ENCODE peak calls at places on chromosome 20, in six cellular contexts. One of them, this sample, is unnamed.
A peak's percentile ranks its signal among the peaks of the same experiment; 100 is the strongest.

GRCh38 chr20:50112512-50113419 is at the start of gene UBE2V1:
- DNase-seq in CD8-positive, alpha-beta T cell: peak; percentile 89
- DNase-seq in cardiac muscle cell: peak; percentile 93
- DNase-seq in NT2/D1: peak; percentile 86
- DNase-seq in left lung: peak; percentile 93
- DNase-seq in Caco-2: peak; percentile 96
- DNase-seq in this sample: peak; percentile 77

GRCh38 chr20:23289249-23289648 is 61.3 kb upstream of the NXT1 start:
- DNase-seq in left lung: no peak
- DNase-seq in CD8-positive, alpha-beta T cell: no peak
- DNase-seq in cardiac muscle cell: no peak
- DNase-seq in Caco-2: no peak
- DNase-seq in NT2/D1: no peak
- DNase-seq in this sample: no peak

GRCh38 chr20:25247100-25247665 is 702 bp upstream of the PYGB start:
- DNase-seq in NT2/D1: no peak
- DNase-seq in cardiac muscle cell: peak; percentile 68
- DNase-seq in left lung: peak; percentile 71
- DNase-seq in CD8-positive, alpha-beta T cell: peak; percentile 25
- DNase-seq in Caco-2: peak; percentile 83
- DNase-seq in this sample: peak; percentile 40

GRCh38 chr20:50395258-50395729 is 114.9 kb upstream of the PTPN1 start:
- DNase-seq in NT2/D1: no peak
- DNase-seq in cardiac muscle cell: no peak
- DNase-seq in Caco-2: no peak
- DNase-seq in CD8-positive, alpha-beta T cell: no peak
- DNase-seq in left lung: no peak
- DNase-seq in this sample: no peak

GRCh38 chr20:23358563-23358906 is 3.4 kb upstream of the GZF1 start:
- DNase-seq in Caco-2: no peak
- DNase-seq in CD8-positive, alpha-beta T cell: no peak
- DNase-seq in cardiac muscle cell: no peak
- DNase-seq in left lung: no peak
- DNase-seq in NT2/D1: no peak
- DNase-seq in this sample: no peak

GRCh38 chr20:13677241-13677640 is 38.5 kb upstream of the TASP1 start:
- DNase-seq in CD8-positive, alpha-beta T cell: no peak
- DNase-seq in cardiac muscle cell: no peak
- DNase-seq in Caco-2: no peak
- DNase-seq in left lung: no peak
- DNase-seq in NT2/D1: no peak
- DNase-seq in this sample: no peak

GRCh38 chr20:5996765-5997164 is 46.3 kb downstream of the MCM8 start:
- DNase-seq in cardiac muscle cell: no peak
- DNase-seq in NT2/D1: no peak
- DNase-seq in CD8-positive, alpha-beta T cell: peak; percentile 49
- DNase-seq in Caco-2: peak; percentile 42
- DNase-seq in left lung: no peak
- DNase-seq in this sample: no peak

GRCh38 chr20:21361266-21361665 is 36.1 kb downstream of the NKX2-4 start:
- DNase-seq in left lung: no peak
- DNase-seq in CD8-positive, alpha-beta T cell: no peak
- DNase-seq in NT2/D1: no peak
- DNase-seq in Caco-2: no peak
- DNase-seq in cardiac muscle cell: peak; percentile 35
- DNase-seq in this sample: no peak

GRCh38 chr20:36062799-36063198 is 91.7 kb upstream of the EPB41L1 start:
- DNase-seq in CD8-positive, alpha-beta T cell: no peak
- DNase-seq in cardiac muscle cell: no peak
- DNase-seq in left lung: no peak
- DNase-seq in Caco-2: peak; percentile 51
- DNase-seq in NT2/D1: no peak
- DNase-seq in this sample: no peak

GRCh38 chr20:49727473-49727872 is 13.8 kb upstream of the B4GALT5 start:
- DNase-seq in left lung: no peak
- DNase-seq in cardiac muscle cell: no peak
- DNase-seq in NT2/D1: no peak
- DNase-seq in Caco-2: no peak
- DNase-seq in CD8-positive, alpha-beta T cell: no peak
- DNase-seq in this sample: no peak

DNA sequence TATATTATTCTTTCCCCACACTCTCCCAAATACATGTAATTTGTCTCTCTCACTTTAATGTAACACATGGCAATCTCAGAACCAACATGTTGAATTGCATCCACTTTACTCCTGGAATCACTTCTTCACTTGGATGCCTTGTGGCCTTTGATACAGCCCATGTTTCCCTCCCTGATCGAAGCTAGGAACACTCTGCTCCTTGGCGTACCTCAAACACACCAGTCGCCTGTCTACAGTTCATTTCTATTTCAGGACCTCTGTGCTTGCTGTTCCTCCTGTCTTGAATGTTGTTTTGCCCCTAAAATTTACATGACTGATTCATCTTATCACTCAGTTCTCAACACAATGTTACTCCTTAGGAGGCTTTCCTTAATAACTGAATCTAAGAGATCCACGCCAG is 102.3 kb upstream of the VSTM2L start:
- DNase-seq in Caco-2: no peak
- DNase-seq in cardiac muscle cell: no peak
- DNase-seq in left lung: no peak
- DNase-seq in NT2/D1: no peak
- DNase-seq in CD8-positive, alpha-beta T cell: no peak
- DNase-seq in this sample: no peak
- H3K4me1 ChIP-seq in Caco-2: no peaks in the 10 kb centered on the region
- H3K4me1 ChIP-seq in cardiac muscle cell: peaks cover 31% of the 10 kb centered on the region
- H3K4me1 ChIP-seq in left lung: no peaks in the 10 kb centered on the region
- H3K4me1 ChIP-seq in NT2/D1: no peaks in the 10 kb centered on the region
- H3K4me1 ChIP-seq in CD8-positive, alpha-beta T cell: no peaks in the 10 kb centered on the region
- H3K4me1 ChIP-seq in this sample: peaks cover 6% of the 10 kb centered on the region

GRCh38 chr20:45968081-45968671 is 3.8 kb downstream of the ZNF335 start:
- DNase-seq in left lung: peak; percentile 31
- DNase-seq in NT2/D1: no peak
- DNase-seq in cardiac muscle cell: no peak
- DNase-seq in CD8-positive, alpha-beta T cell: no peak
- DNase-seq in Caco-2: no peak
- DNase-seq in this sample: no peak

GRCh38 chr20:45971425-45971674 is 653 bp downstream of the ZNF335 start:
- DNase-seq in CD8-positive, alpha-beta T cell: no peak
- DNase-seq in Caco-2: no peak
- DNase-seq in cardiac muscle cell: no peak
- DNase-seq in left lung: no peak
- DNase-seq in NT2/D1: no peak
- DNase-seq in this sample: no peak

GRCh38 chr20:45968801-45969711 is 2.9 kb downstream of the ZNF335 start:
- DNase-seq in NT2/D1: no peak
- DNase-seq in Caco-2: no peak
- DNase-seq in left lung: peak; percentile 30
- DNase-seq in CD8-positive, alpha-beta T cell: no peak
- DNase-seq in cardiac muscle cell: no peak
- DNase-seq in this sample: no peak

GRCh38 chr20:45970646-45971424 is 1.2 kb downstream of the ZNF335 start:
- DNase-seq in left lung: peak; percentile 53
- DNase-seq in NT2/D1: no peak
- DNase-seq in Caco-2: peak; percentile 55
- DNase-seq in cardiac muscle cell: peak; percentile 43
- DNase-seq in CD8-positive, alpha-beta T cell: no peak
- DNase-seq in this sample: peak; percentile 41

DNA sequence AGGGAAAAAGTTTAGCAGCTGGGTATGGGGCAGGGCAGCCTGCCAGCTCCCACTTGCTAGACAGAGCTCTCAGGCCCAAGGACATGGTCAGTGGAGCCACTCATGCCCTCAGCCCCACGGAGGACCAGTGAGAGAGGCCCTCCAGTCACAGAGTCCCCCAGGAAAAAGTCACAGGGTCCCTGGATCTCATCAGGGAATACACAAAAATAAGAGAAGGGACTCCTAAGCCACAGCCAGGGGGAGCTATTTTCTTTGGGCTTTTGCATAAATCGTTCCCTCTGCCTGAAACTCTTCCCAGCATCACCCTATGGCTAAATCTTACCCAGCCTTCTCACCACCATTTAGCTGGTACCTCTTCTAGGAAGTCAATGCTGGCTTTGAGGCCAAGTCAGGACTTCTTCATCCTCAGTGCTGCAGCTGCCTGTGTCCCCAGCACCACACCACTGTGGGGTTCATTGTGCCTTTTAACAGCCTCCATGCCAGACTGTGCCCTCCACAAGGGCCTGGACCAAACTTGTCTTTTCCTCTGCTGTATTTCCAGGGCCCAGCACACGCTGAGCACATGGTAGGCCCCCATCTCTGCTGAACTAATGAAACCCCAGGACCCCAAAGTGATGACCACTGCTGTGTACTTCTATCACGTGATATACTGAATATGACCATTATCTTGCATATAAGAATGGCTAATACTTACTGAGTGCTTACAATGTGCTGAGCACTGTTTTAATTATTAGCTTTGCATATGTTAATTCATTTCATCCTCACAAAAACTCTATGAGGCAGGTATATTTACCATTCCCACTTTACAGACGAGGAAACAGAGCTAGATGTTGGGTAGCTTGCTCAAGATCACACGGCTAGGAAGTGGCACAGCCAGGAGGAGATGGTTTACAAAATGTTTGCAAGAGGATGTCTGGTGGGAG is 2.0 kb downstream of the ZNF335 start:
- DNase-seq in left lung: no peak
- DNase-seq in cardiac muscle cell: peak; percentile 74
- DNase-seq in CD8-positive, alpha-beta T cell: peak; percentile 32
- DNase-seq in Caco-2: peak; percentile 77
- DNase-seq in NT2/D1: peak; percentile 71
- DNase-seq in this sample: peak; percentile 72
- H3K4me3 ChIP-seq in left lung: peak overlapping the region; percentile 96
- H3K4me3 ChIP-seq in cardiac muscle cell: no peak overlapping the region
- H3K4me3 ChIP-seq in CD8-positive, alpha-beta T cell: peak overlapping the region; percentile 100
- H3K4me3 ChIP-seq in Caco-2: peak overlapping the region; percentile 54
- H3K4me3 ChIP-seq in NT2/D1: no peak overlapping the region
- H3K4me3 ChIP-seq in this sample: peak overlapping the region; percentile 91

GRCh38 chr20:62356948-62357667 is 10.0 kb downstream of the LAMA5 start:
- DNase-seq in Caco-2: no peak
- DNase-seq in left lung: no peak
- DNase-seq in cardiac muscle cell: peak; percentile 63
- DNase-seq in NT2/D1: no peak
- DNase-seq in CD8-positive, alpha-beta T cell: no peak
- DNase-seq in this sample: no peak
- H3K4me1 ChIP-seq in Caco-2: peaks cover 79% of the 10 kb centered on the region
- H3K4me1 ChIP-seq in left lung: peaks cover 42% of the 10 kb centered on the region
- H3K4me1 ChIP-seq in cardiac muscle cell: peaks cover 33% of the 10 kb centered on the region
- H3K4me1 ChIP-seq in NT2/D1: peaks cover 60% of the 10 kb centered on the region
- H3K4me1 ChIP-seq in CD8-positive, alpha-beta T cell: no peaks in the 10 kb centered on the region
- H3K4me1 ChIP-seq in this sample: no peaks in the 10 kb centered on the region

DNA sequence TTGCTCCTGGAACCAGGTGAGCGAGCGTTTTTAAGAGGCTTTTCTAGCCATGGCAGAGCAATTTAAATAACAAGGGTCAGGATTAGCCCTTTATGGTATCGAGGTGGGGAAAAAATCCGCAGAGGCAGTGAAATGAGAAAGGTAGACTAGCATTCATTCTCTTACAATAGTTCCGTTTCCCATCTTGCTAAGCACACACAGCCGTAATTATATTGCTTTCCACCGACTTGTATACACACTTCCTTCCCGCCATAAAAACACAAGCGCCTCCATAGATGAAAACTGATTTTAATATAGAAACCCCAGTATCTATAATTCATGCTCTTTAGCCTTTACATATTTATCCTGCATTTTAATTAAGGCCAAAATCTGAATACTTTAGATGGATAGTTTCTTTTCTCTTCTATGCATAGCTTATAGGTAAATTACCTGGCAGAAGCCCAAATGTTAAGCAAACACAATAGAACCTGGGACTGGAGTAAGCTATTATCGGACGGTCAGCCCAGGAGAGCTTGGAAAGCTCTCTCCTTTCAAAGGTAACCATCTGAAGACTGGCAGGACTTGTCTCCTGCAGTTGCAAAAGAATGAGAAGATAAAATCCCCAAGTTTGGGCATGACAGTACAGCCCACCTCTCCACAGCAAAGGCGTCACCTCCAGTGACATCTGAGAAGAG is 90.9 kb upstream of the MC3R start:
- DNase-seq in CD8-positive, alpha-beta T cell: no peak
- DNase-seq in left lung: no peak
- DNase-seq in Caco-2: no peak
- DNase-seq in cardiac muscle cell: no peak
- DNase-seq in NT2/D1: no peak
- DNase-seq in this sample: no peak
- H3K4me3 ChIP-seq in CD8-positive, alpha-beta T cell: no peak overlapping the region
- H3K4me3 ChIP-seq in left lung: no peak overlapping the region
- H3K4me3 ChIP-seq in Caco-2: no peak overlapping the region
- H3K4me3 ChIP-seq in cardiac muscle cell: no peak overlapping the region
- H3K4me3 ChIP-seq in NT2/D1: no peak overlapping the region
- H3K4me3 ChIP-seq in this sample: no peak overlapping the region

DNA sequence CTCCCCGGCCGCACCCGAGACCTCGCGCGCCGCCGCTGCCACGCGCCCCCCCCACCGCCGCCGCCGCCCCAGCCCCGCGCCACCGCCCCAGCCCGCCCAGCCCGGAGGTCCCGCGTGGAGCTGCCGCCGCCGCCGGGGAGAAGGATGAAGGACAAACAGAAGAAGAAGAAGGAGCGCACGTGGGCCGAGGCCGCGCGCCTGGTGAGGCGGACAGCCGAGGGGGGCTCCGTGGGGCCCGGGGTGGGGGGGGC is 426 bp downstream of the ASXL1 start:
- DNase-seq in left lung: no peak
- DNase-seq in CD8-positive, alpha-beta T cell: no peak
- DNase-seq in cardiac muscle cell: no peak
- DNase-seq in Caco-2: no peak
- DNase-seq in NT2/D1: no peak
- DNase-seq in this sample: no peak
- H3K4me1 ChIP-seq in left lung: peaks cover 7% of the 10 kb centered on the region
- H3K4me1 ChIP-seq in CD8-positive, alpha-beta T cell: peaks cover 46% of the 10 kb centered on the region
- H3K4me1 ChIP-seq in cardiac muscle cell: peaks cover 22% of the 10 kb centered on the region
- H3K4me1 ChIP-seq in Caco-2: peaks cover 57% of the 10 kb centered on the region
- H3K4me1 ChIP-seq in NT2/D1: no peaks in the 10 kb centered on the region
- H3K4me1 ChIP-seq in this sample: peaks cover 18% of the 10 kb centered on the region

GRCh38 chr20:1947535-1947846 is 46.4 kb downstream of the PDYN start:
- DNase-seq in cardiac muscle cell: no peak
- DNase-seq in left lung: no peak
- DNase-seq in CD8-positive, alpha-beta T cell: no peak
- DNase-seq in NT2/D1: no peak
- DNase-seq in Caco-2: no peak
- DNase-seq in this sample: no peak
- H3K4me3 ChIP-seq in cardiac muscle cell: peak overlapping the region; percentile 6
- H3K4me3 ChIP-seq in left lung: peak overlapping the region; percentile 10
- H3K4me3 ChIP-seq in CD8-positive, alpha-beta T cell: no peak overlapping the region
- H3K4me3 ChIP-seq in NT2/D1: peak overlapping the region; percentile 19
- H3K4me3 ChIP-seq in Caco-2: no peak overlapping the region
- H3K4me3 ChIP-seq in this sample: no peak overlapping the region

GRCh38 chr20:47413189-47413588 is 56.7 kb upstream of the ZMYND8 start:
- DNase-seq in NT2/D1: no peak
- DNase-seq in Caco-2: no peak
- DNase-seq in cardiac muscle cell: no peak
- DNase-seq in left lung: no peak
- DNase-seq in CD8-positive, alpha-beta T cell: no peak
- DNase-seq in this sample: no peak
- H3K4me1 ChIP-seq in NT2/D1: no peaks in the 10 kb centered on the region
- H3K4me1 ChIP-seq in Caco-2: peaks cover 14% of the 10 kb centered on the region
- H3K4me1 ChIP-seq in cardiac muscle cell: no peaks in the 10 kb centered on the region
- H3K4me1 ChIP-seq in left lung: no peaks in the 10 kb centered on the region
- H3K4me1 ChIP-seq in CD8-positive, alpha-beta T cell: peaks cover 26% of the 10 kb centered on the region
- H3K4me1 ChIP-seq in this sample: peaks cover 4% of the 10 kb centered on the region

GRCh38 chr20:3167738-3168078 is 5.6 kb downstream of the LZTS3 start:
- DNase-seq in CD8-positive, alpha-beta T cell: no peak
- DNase-seq in left lung: no peak
- DNase-seq in NT2/D1: no peak
- DNase-seq in cardiac muscle cell: no peak
- DNase-seq in Caco-2: no peak
- DNase-seq in this sample: no peak
- H3K4me3 ChIP-seq in CD8-positive, alpha-beta T cell: no peak overlapping the region
- H3K4me3 ChIP-seq in left lung: peak overlapping the region; percentile 33
- H3K4me3 ChIP-seq in NT2/D1: no peak overlapping the region
- H3K4me3 ChIP-seq in cardiac muscle cell: no peak overlapping the region
- H3K4me3 ChIP-seq in Caco-2: no peak overlapping the region
- H3K4me3 ChIP-seq in this sample: no peak overlapping the region

GRCh38 chr20:40694246-40694645 is 5.2 kb upstream of the MAFB start:
- DNase-seq in CD8-positive, alpha-beta T cell: no peak
- DNase-seq in Caco-2: no peak
- DNase-seq in cardiac muscle cell: no peak
- DNase-seq in left lung: no peak
- DNase-seq in NT2/D1: no peak
- DNase-seq in this sample: no peak
- H3K4me1 ChIP-seq in CD8-positive, alpha-beta T cell: peaks cover 5% of the 10 kb centered on the region
- H3K4me1 ChIP-seq in Caco-2: no peaks in the 10 kb centered on the region
- H3K4me1 ChIP-seq in cardiac muscle cell: no peaks in the 10 kb centered on the region
- H3K4me1 ChIP-seq in left lung: peaks cover 9% of the 10 kb centered on the region
- H3K4me1 ChIP-seq in NT2/D1: no peaks in the 10 kb centered on the region
- H3K4me1 ChIP-seq in this sample: peaks cover 2% of the 10 kb centered on the region